ENCODE peak calls at places on chromosomes 13 and 19, in ten cellular contexts. W, T, E, P, V, L, R, B, D and K are unnamed samples.

GRCh38 chr19:18636969-18637629 is at the start of gene KLHL26:
- DNase-seq in W (no peak), T (no peak), E (no peak), P (no peak), V (no peak), L (no peak), R (no peak), B (no peak), D (no peak), K (no peak)

GRCh38 chr19:345320-345879 is 804 bp upstream of the MIER2 start:
- DNase-seq in W (no peak), T (no peak), E (no peak), P (no peak), V (no peak), L (no peak), R (no peak), B (no peak), D (no peak), K (no peak)

GRCh38 chr13:38998739-38999138 is 8.1 kb upstream of the STOML3 start:
- DNase-seq in W (no peak), T (no peak), E (no peak), P (no peak), V (no peak), L (no peak), R (no peak), B (no peak), D (no peak), K (no peak)

GRCh38 chr19:10508707-10509106 is 5.6 kb upstream of the KEAP1 start:
- DNase-seq in W (no peak), T (no peak), E (no peak), P (no peak), V (no peak), L (peak; percentile 35), R (no peak), B (no peak), D (no peak), K (no peak)

GRCh38 chr13:27053902-27054595 is 117.6 kb downstream of the USP12 start:
- DNase-seq in W (no peak), T (no peak), E (no peak), P (peak; percentile 24), V (peak; percentile 49), L (no peak), R (no peak), B (peak; percentile 40), D (no peak), K (no peak)

GRCh38 chr13:49220035-49220855 is at the start of gene MLNR:
- DNase-seq in W (peak; percentile 62), T (no peak), E (no peak), P (no peak), V (no peak), L (peak; percentile 52), R (no peak), B (no peak), D (peak; percentile 9), K (peak; percentile 45)

GRCh38 chr13:106083620-106084350 is 451.7 kb downstream of the EFNB2 start:
- DNase-seq in W (peak; percentile 34), T (no peak), E (no peak), P (peak; percentile 43), V (no peak), L (no peak), R (no peak), B (no peak), D (no peak), K (peak; percentile 55)

GRCh38 chr13:105721056-105721455 is 814.4 kb downstream of the EFNB2 start:
- DNase-seq in W (no peak), T (no peak), E (no peak), P (no peak), V (no peak), L (no peak), R (no peak), B (peak; percentile 62), D (no peak), K (no peak)

GRCh38 chr19:38665950-38666661 is 18.7 kb downstream of the ACTN4 start:
- DNase-seq in W (peak; percentile 84), T (no peak), E (peak; percentile 76), P (no peak), V (no peak), L (no peak), R (no peak), B (no peak), D (no peak), K (peak; percentile 54)

GRCh38 chr13:106095919-106096318 is 439.5 kb downstream of the EFNB2 start:
- DNase-seq in W (no peak), T (no peak), E (no peak), P (no peak), V (no peak), L (no peak), R (no peak), B (no peak), D (no peak), K (no peak)

GRCh38 chr19:3807574-3808354 is 21.6 kb upstream of the MATK start:
- DNase-seq in W (no peak), T (no peak), E (no peak), P (no peak), V (no peak), L (no peak), R (no peak), B (no peak), D (no peak), K (no peak)

GRCh38 chr19:7575426-7576040 is 20.1 kb upstream of the CAMSAP3 start:
- DNase-seq in W (no peak), T (no peak), E (no peak), P (peak; percentile 67), V (no peak), L (no peak), R (no peak), B (no peak), D (no peak), K (no peak)

GRCh38 chr19:38134538-38135149 is 89.4 kb downstream of the DPF1 start:
- DNase-seq in W (peak; percentile 44), T (no peak), E (no peak), P (peak; percentile 36), V (no peak), L (peak; percentile 42), R (no peak), B (no peak), D (no peak), K (no peak)

GRCh38 chr13:79434578-79434977 is 28.5 kb upstream of the RBM26 start:
- DNase-seq in W (no peak), T (no peak), E (no peak), P (no peak), V (no peak), L (no peak), R (no peak), B (no peak), D (no peak), K (no peak)

GRCh38 chr13:111261326-111261725 is 59.1 kb upstream of the TEX29 start:
- DNase-seq in W (no peak), T (no peak), E (no peak), P (no peak), V (no peak), L (no peak), R (no peak), B (no peak), D (no peak), K (no peak)